ENCODE peak calls at places on chromosomes 1 and 21, in six cellular contexts. One of them, this sample, is unnamed.

GRCh38 chr1:30852026-30852425 is 56.5 kb downstream of the SDC3 start:
- DNase-seq in pancreas: peak; percentile 69
- DNase-seq in left ventricle myocardium inferior: peak; percentile 71
- DNase-seq in psoas muscle: peak; percentile 49
- DNase-seq in mesendoderm: no peak
- DNase-seq in tibial artery: peak; percentile 70
- DNase-seq in this sample: peak; percentile 65

GRCh38 chr1:156480411-156481192 is 20.0 kb downstream of the MEF2D start:
- DNase-seq in tibial artery: no peak
- DNase-seq in psoas muscle: peak; percentile 69
- DNase-seq in left ventricle myocardium inferior: peak; percentile 57
- DNase-seq in mesendoderm: peak; percentile 86
- DNase-seq in pancreas: peak; percentile 75
- DNase-seq in this sample: no peak

GRCh38 chr1:43348809-43349593 is 9.8 kb upstream of the CDC20 start:
- DNase-seq in left ventricle myocardium inferior: peak; percentile 85
- DNase-seq in pancreas: peak; percentile 98
- DNase-seq in tibial artery: peak; percentile 65
- DNase-seq in mesendoderm: peak; percentile 95
- DNase-seq in psoas muscle: peak; percentile 72
- DNase-seq in this sample: peak; percentile 91

GRCh38 chr1:246527402-246528088 is 20.5 kb upstream of the SMYD3 start:
- DNase-seq in tibial artery: no peak
- DNase-seq in left ventricle myocardium inferior: no peak
- DNase-seq in pancreas: no peak
- DNase-seq in psoas muscle: no peak
- DNase-seq in mesendoderm: no peak
- DNase-seq in this sample: no peak

GRCh38 chr1:182676321-182676720 is 8.1 kb downstream of the RGS8 start:
- DNase-seq in psoas muscle: no peak
- DNase-seq in tibial artery: no peak
- DNase-seq in pancreas: no peak
- DNase-seq in mesendoderm: peak; percentile 60
- DNase-seq in left ventricle myocardium inferior: no peak
- DNase-seq in this sample: no peak

GRCh38 chr1:169610110-169610509 is 19.8 kb downstream of the SELP start:
- DNase-seq in tibial artery: no peak
- DNase-seq in left ventricle myocardium inferior: no peak
- DNase-seq in pancreas: no peak
- DNase-seq in psoas muscle: no peak
- DNase-seq in mesendoderm: peak; percentile 68
- DNase-seq in this sample: no peak

GRCh38 chr1:202968895-202969295 is 1.8 kb upstream of the CYB5R1 start:
- DNase-seq in pancreas: no peak
- DNase-seq in left ventricle myocardium inferior: peak; percentile 25
- DNase-seq in tibial artery: peak; percentile 62
- DNase-seq in mesendoderm: peak; percentile 87
- DNase-seq in psoas muscle: peak; percentile 26
- DNase-seq in this sample: peak; percentile 72

GRCh38 chr1:62131093-62131725 is 63.4 kb upstream of the L1TD1 start:
- DNase-seq in tibial artery: no peak
- DNase-seq in psoas muscle: no peak
- DNase-seq in left ventricle myocardium inferior: no peak
- DNase-seq in mesendoderm: peak; percentile 88
- DNase-seq in pancreas: no peak
- DNase-seq in this sample: peak; percentile 66

GRCh38 chr1:78277253-78277652 is 213.5 kb upstream of the PTGFR start:
- DNase-seq in psoas muscle: no peak
- DNase-seq in left ventricle myocardium inferior: no peak
- DNase-seq in pancreas: no peak
- DNase-seq in tibial artery: no peak
- DNase-seq in mesendoderm: no peak
- DNase-seq in this sample: no peak

GRCh38 chr1:215114154-215114933 is 31.8 kb downstream of the KCNK2 start:
- DNase-seq in psoas muscle: no peak
- DNase-seq in left ventricle myocardium inferior: no peak
- DNase-seq in tibial artery: no peak
- DNase-seq in mesendoderm: no peak
- DNase-seq in pancreas: no peak
- DNase-seq in this sample: no peak

GRCh38 chr1:220371324-220371723 is 99.1 kb upstream of the RAB3GAP2 start:
- DNase-seq in pancreas: no peak
- DNase-seq in tibial artery: no peak
- DNase-seq in mesendoderm: peak; percentile 75
- DNase-seq in left ventricle myocardium inferior: no peak
- DNase-seq in psoas muscle: no peak
- DNase-seq in this sample: no peak

GRCh38 chr1:155003766-155004351 is 1.3 kb downstream of the ZBTB7B start:
- DNase-seq in left ventricle myocardium inferior: peak; percentile 80
- DNase-seq in mesendoderm: peak; percentile 72
- DNase-seq in pancreas: peak; percentile 75
- DNase-seq in tibial artery: peak; percentile 77
- DNase-seq in psoas muscle: peak; percentile 86
- DNase-seq in this sample: peak; percentile 73

GRCh38 chr1:155001438-155001687 is 1.2 kb upstream of the ZBTB7B start:
- DNase-seq in left ventricle myocardium inferior: no peak
- DNase-seq in psoas muscle: no peak
- DNase-seq in mesendoderm: peak; percentile 71
- DNase-seq in tibial artery: no peak
- DNase-seq in pancreas: no peak
- DNase-seq in this sample: no peak

GRCh38 chr1:155003227-155003765 is 694 bp downstream of the ZBTB7B start:
- DNase-seq in tibial artery: peak; percentile 55
- DNase-seq in psoas muscle: peak; percentile 56
- DNase-seq in mesendoderm: peak; percentile 63
- DNase-seq in pancreas: no peak
- DNase-seq in left ventricle myocardium inferior: no peak
- DNase-seq in this sample: peak; percentile 38

GRCh38 chr1:155001688-155002474 is 721 bp upstream of the ZBTB7B start:
- DNase-seq in psoas muscle: peak; percentile 100
- DNase-seq in pancreas: peak; percentile 98
- DNase-seq in left ventricle myocardium inferior: peak; percentile 100
- DNase-seq in tibial artery: peak; percentile 100
- DNase-seq in mesendoderm: peak; percentile 100
- DNase-seq in this sample: peak; percentile 100

DNA sequence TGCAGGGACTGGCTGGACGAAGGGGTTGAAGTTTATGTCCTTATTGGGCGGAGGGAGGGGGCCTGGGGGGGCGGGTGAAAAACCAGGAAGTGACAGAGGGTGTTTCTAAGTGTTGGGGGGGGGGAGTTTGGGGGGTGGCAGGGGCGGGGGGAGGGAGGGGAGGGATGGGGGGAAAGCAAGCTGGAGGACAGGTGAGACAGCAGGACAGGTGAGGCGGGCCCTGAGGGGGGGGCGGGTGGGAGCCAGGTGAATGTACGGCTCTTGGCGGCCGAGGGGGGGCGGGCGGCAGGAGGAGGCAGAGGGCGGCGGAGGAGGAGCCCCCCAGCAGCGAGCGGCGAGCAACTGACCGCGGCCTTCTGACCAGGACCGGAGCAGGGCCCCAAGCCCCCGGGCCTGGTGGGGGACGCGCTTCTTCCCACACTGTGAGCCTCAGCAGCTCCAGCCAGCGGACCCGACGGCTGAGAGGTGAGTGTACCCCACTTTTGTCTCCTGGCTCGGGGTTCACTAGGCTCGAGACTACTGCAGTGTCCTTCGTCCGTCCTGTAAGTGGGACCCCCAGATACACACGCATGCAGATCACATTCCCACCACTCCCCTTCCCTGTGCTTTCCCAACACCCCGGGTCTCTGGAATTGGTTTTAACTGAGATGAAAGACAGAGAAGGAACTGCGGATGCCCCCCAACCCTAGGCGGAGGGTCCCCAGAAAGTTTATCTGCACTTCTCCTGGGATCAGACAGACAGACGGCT is at the start of gene ZBTB7B:
- DNase-seq in psoas muscle: peak; percentile 60
- DNase-seq in tibial artery: peak; percentile 49
- DNase-seq in mesendoderm: no peak
- DNase-seq in left ventricle myocardium inferior: no peak
- DNase-seq in pancreas: peak; percentile 77
- DNase-seq in this sample: no peak
- H3K27ac ChIP-seq in psoas muscle: peak within 1 kb of the TSS; percentile 94
- H3K27ac ChIP-seq in tibial artery: peak within 1 kb of the TSS; percentile 95
- H3K27ac ChIP-seq in mesendoderm: peak within 1 kb of the TSS; percentile 69
- H3K27ac ChIP-seq in left ventricle myocardium inferior: peak within 1 kb of the TSS; percentile 95
- H3K27ac ChIP-seq in pancreas: peak within 1 kb of the TSS; percentile 95
- H3K27ac ChIP-seq in this sample: peak within 1 kb of the TSS; percentile 98

GRCh38 chr1:3071507-3072177 is 2.6 kb downstream of the PRDM16 start:
- DNase-seq in tibial artery: no peak
- DNase-seq in psoas muscle: peak; percentile 5
- DNase-seq in left ventricle myocardium inferior: peak; percentile 23
- DNase-seq in mesendoderm: no peak
- DNase-seq in pancreas: peak; percentile 64
- DNase-seq in this sample: no peak
- H3K27ac ChIP-seq in tibial artery: peak overlapping the region; percentile 100
- H3K27ac ChIP-seq in psoas muscle: no peak overlapping the region
- H3K27ac ChIP-seq in left ventricle myocardium inferior: peak overlapping the region; percentile 96
- H3K27ac ChIP-seq in mesendoderm: no peak overlapping the region
- H3K27ac ChIP-seq in pancreas: peak overlapping the region; percentile 87
- H3K27ac ChIP-seq in this sample: peak overlapping the region; percentile 53

GRCh38 chr1:199297174-199297573 is 658.3 kb downstream of the PTPRC start:
- DNase-seq in left ventricle myocardium inferior: no peak
- DNase-seq in mesendoderm: no peak
- DNase-seq in tibial artery: no peak
- DNase-seq in pancreas: no peak
- DNase-seq in psoas muscle: no peak
- DNase-seq in this sample: no peak

GRCh38 chr1:199298825-199299224 is 660.0 kb downstream of the PTPRC start:
- DNase-seq in psoas muscle: no peak
- DNase-seq in left ventricle myocardium inferior: no peak
- DNase-seq in pancreas: no peak
- DNase-seq in mesendoderm: no peak
- DNase-seq in tibial artery: no peak
- DNase-seq in this sample: no peak

GRCh38 chr1:199292873-199293272 is 654.0 kb downstream of the PTPRC start:
- DNase-seq in pancreas: no peak
- DNase-seq in tibial artery: no peak
- DNase-seq in mesendoderm: no peak
- DNase-seq in psoas muscle: no peak
- DNase-seq in left ventricle myocardium inferior: no peak
- DNase-seq in this sample: no peak

GRCh38 chr1:199297901-199298300 is 659.1 kb downstream of the PTPRC start:
- DNase-seq in pancreas: no peak
- DNase-seq in psoas muscle: no peak
- DNase-seq in tibial artery: no peak
- DNase-seq in mesendoderm: no peak
- DNase-seq in left ventricle myocardium inferior: no peak
- DNase-seq in this sample: no peak

GRCh38 chr1:199295102-199295501 is 656.3 kb downstream of the PTPRC start:
- DNase-seq in pancreas: no peak
- DNase-seq in mesendoderm: no peak
- DNase-seq in left ventricle myocardium inferior: no peak
- DNase-seq in psoas muscle: no peak
- DNase-seq in tibial artery: no peak
- DNase-seq in this sample: no peak
- H3K27ac ChIP-seq in pancreas: no peak overlapping the region
- H3K27ac ChIP-seq in mesendoderm: no peak overlapping the region
- H3K27ac ChIP-seq in left ventricle myocardium inferior: no peak overlapping the region
- H3K27ac ChIP-seq in psoas muscle: no peak overlapping the region
- H3K27ac ChIP-seq in tibial artery: no peak overlapping the region
- H3K27ac ChIP-seq in this sample: no peak overlapping the region

GRCh38 chr1:42168397-42168682 is 3.8 kb upstream of the GUCA2A start:
- DNase-seq in mesendoderm: no peak
- DNase-seq in psoas muscle: no peak
- DNase-seq in tibial artery: no peak
- DNase-seq in left ventricle myocardium inferior: no peak
- DNase-seq in pancreas: no peak
- DNase-seq in this sample: no peak
- H3K27ac ChIP-seq in mesendoderm: no peak overlapping the region
- H3K27ac ChIP-seq in psoas muscle: no peak overlapping the region
- H3K27ac ChIP-seq in tibial artery: no peak overlapping the region
- H3K27ac ChIP-seq in left ventricle myocardium inferior: no peak overlapping the region
- H3K27ac ChIP-seq in pancreas: no peak overlapping the region
- H3K27ac ChIP-seq in this sample: no peak overlapping the region

DNA sequence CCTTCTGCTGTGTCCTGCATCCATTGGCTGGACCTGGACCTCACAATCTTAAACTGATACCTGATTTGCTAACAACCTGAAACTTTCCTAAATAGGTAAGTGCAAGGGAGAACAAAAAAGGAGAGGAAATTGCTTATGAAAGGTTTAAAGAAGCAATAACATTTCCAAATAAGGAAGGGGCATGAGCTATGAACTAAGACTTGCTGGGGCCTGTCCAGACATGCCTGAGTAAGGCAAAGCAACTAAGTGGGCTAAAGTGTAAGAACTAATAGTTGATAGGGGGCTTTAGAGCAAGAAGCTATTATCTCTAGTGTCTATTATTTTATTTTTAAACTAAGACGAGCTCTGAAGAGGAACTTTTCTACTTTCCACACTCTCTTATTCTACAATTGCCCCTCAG is 11.6 kb downstream of the JMJD4 start:
- DNase-seq in pancreas: no peak
- DNase-seq in left ventricle myocardium inferior: no peak
- DNase-seq in psoas muscle: no peak
- DNase-seq in mesendoderm: no peak
- DNase-seq in tibial artery: no peak
- DNase-seq in this sample: no peak
- H3K27ac ChIP-seq in pancreas: no peak overlapping the region
- H3K27ac ChIP-seq in left ventricle myocardium inferior: no peak overlapping the region
- H3K27ac ChIP-seq in psoas muscle: no peak overlapping the region
- H3K27ac ChIP-seq in mesendoderm: no peak overlapping the region
- H3K27ac ChIP-seq in tibial artery: no peak overlapping the region
- H3K27ac ChIP-seq in this sample: no peak overlapping the region

GRCh38 chr21:25895565-25896205 is 160.9 kb downstream of the GABPA start:
- DNase-seq in left ventricle myocardium inferior: no peak
- DNase-seq in pancreas: no peak
- DNase-seq in tibial artery: no peak
- DNase-seq in mesendoderm: no peak
- DNase-seq in psoas muscle: no peak
- DNase-seq in this sample: no peak
- H3K27ac ChIP-seq in left ventricle myocardium inferior: peak overlapping the region; percentile 25
- H3K27ac ChIP-seq in pancreas: no peak overlapping the region
- H3K27ac ChIP-seq in tibial artery: no peak overlapping the region
- H3K27ac ChIP-seq in mesendoderm: no peak overlapping the region
- H3K27ac ChIP-seq in psoas muscle: no peak overlapping the region
- H3K27ac ChIP-seq in this sample: no peak overlapping the region

DNA sequence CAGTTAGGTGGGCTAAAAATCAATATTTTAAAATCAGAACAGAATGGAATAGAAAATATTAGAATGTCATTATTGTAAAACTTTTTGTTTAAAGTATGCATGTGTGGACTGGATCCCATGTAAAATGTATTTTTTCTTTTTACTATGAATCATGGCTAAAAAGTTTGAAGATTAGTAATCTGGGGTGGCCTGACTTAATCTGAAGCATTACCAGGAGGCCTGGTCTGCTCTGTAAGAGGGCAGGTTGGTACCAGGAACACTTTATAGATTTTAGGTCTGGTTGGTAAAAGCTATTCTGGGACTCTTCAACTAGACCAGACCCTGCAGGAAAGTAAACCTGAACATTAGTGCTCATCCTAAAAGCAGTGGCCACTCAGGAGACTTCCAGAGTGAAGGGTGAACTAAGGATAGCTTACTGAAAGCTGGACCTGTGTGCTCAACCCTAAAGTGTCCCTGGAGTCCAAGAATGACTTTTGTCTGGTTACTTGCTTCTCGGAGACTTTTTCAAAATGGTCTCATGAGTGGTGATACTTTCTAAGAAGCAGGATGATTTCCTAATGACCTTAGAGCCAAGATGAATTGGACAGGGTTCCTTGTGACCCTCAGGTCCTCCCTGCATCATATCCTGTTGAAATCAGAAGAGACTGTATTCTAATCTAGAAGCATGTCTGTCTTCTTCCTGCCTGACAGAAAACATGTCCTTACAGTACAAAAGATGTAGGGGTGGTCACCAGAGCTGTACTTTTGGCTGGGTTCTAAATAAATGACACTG is 16.6 kb downstream of the RGL1 start:
- DNase-seq in pancreas: no peak
- DNase-seq in left ventricle myocardium inferior: no peak
- DNase-seq in mesendoderm: no peak
- DNase-seq in tibial artery: no peak
- DNase-seq in psoas muscle: no peak
- DNase-seq in this sample: no peak
- H3K27ac ChIP-seq in pancreas: no peak overlapping the region
- H3K27ac ChIP-seq in left ventricle myocardium inferior: peak overlapping the region; percentile 66
- H3K27ac ChIP-seq in mesendoderm: no peak overlapping the region
- H3K27ac ChIP-seq in tibial artery: peak overlapping the region; percentile 39
- H3K27ac ChIP-seq in psoas muscle: peak overlapping the region; percentile 21
- H3K27ac ChIP-seq in this sample: peak overlapping the region; percentile 72

This sample was measured in testis.